ENCODE peak calls at places on chromosomes 4 and X, in four cellular contexts. One of them, this sample, is unnamed.

GRCh38 chr4:124135409-124135813 is 577.1 kb downstream of the ANKRD50 start:
- DNase-seq in M059J: peak; percentile 71
- DNase-seq in foreskin keratinocyte: peak; percentile 13
- DNase-seq in bronchial epithelial cell: peak; percentile 25
- DNase-seq in this sample: peak; percentile 43

GRCh38 chr4:86421461-86421860 is 61.6 kb upstream of the MAPK10 start:
- DNase-seq in M059J: no peak
- DNase-seq in bronchial epithelial cell: no peak
- DNase-seq in foreskin keratinocyte: no peak
- DNase-seq in this sample: no peak

GRCh38 chrX:107880054-107880610 is 54.5 kb downstream of the MID2 start:
- DNase-seq in M059J: peak; percentile 9
- DNase-seq in foreskin keratinocyte: no peak
- DNase-seq in bronchial epithelial cell: peak; percentile 54
- DNase-seq in this sample: peak; percentile 15

GRCh38 chrX:41449615-41450014 is 2.5 kb downstream of the NYX start:
- DNase-seq in M059J: peak; percentile 52
- DNase-seq in bronchial epithelial cell: no peak
- DNase-seq in foreskin keratinocyte: no peak
- DNase-seq in this sample: no peak

GRCh38 chr4:190018201-190018920 is 8.7 kb downstream of the FRG2 start:
- DNase-seq in bronchial epithelial cell: no peak
- DNase-seq in foreskin keratinocyte: no peak
- DNase-seq in M059J: no peak
- DNase-seq in this sample: no peak

GRCh38 chr4:138843611-138844010 is 172.0 kb upstream of the NOCT start:
- DNase-seq in M059J: no peak
- DNase-seq in bronchial epithelial cell: peak; percentile 55
- DNase-seq in foreskin keratinocyte: peak; percentile 92
- DNase-seq in this sample: no peak

GRCh38 chr4:82480786-82481317 is 50.5 kb downstream of the ENOPH1 start:
- DNase-seq in foreskin keratinocyte: no peak
- DNase-seq in M059J: no peak
- DNase-seq in bronchial epithelial cell: no peak
- DNase-seq in this sample: no peak

GRCh38 chr4:74932832-74933561 is at the start of gene PARM1:
- DNase-seq in M059J: peak; percentile 63
- DNase-seq in foreskin keratinocyte: peak; percentile 12
- DNase-seq in bronchial epithelial cell: peak; percentile 56
- DNase-seq in this sample: peak; percentile 10

GRCh38 chr4:80307774-80308465 is 27.6 kb upstream of the CFAP299 start:
- DNase-seq in M059J: peak; percentile 69
- DNase-seq in foreskin keratinocyte: peak; percentile 69
- DNase-seq in bronchial epithelial cell: peak; percentile 93
- DNase-seq in this sample: peak; percentile 82

GRCh38 chrX:115425359-115425758 is 135.6 kb upstream of the PLS3 start:
- DNase-seq in M059J: no peak
- DNase-seq in bronchial epithelial cell: no peak
- DNase-seq in foreskin keratinocyte: no peak
- DNase-seq in this sample: no peak

GRCh38 chr4:124151031-124151430 is 561.5 kb downstream of the ANKRD50 start:
- DNase-seq in foreskin keratinocyte: no peak
- DNase-seq in M059J: no peak
- DNase-seq in bronchial epithelial cell: no peak
- DNase-seq in this sample: no peak

GRCh38 chr4:104425948-104426347 is 68.7 kb downstream of the CXXC4 start:
- DNase-seq in M059J: no peak
- DNase-seq in foreskin keratinocyte: no peak
- DNase-seq in bronchial epithelial cell: no peak
- DNase-seq in this sample: no peak

GRCh38 chr4:166538491-166539005 is 665.5 kb downstream of the TLL1 start:
- DNase-seq in M059J: peak; percentile 65
- DNase-seq in foreskin keratinocyte: peak; percentile 12
- DNase-seq in bronchial epithelial cell: no peak
- DNase-seq in this sample: peak; percentile 14

This sample was measured in HT1080.